ENCODE peak calls at places on chromosomes 2 and 18, in six cellular contexts. W is hypothalamus; O is CD8-positive, alpha-beta memory T cell; A is GDM1; Z is aorta; E is foreskin keratinocyte. V is an unnamed sample.

GRCh38 chr18:79507076-79507545 is 111.4 kb downstream of the NFATC1 start:
- DNase-seq in W (peak), O (no peak), A (peak), Z (peak), E (no peak), V (no peak)

GRCh38 chr2:113219889-113220641 is 46.3 kb downstream of the PSD4 start:
- DNase-seq in W (no peak), O (no peak), A (peak), Z (peak), E (no peak), V (no peak)

GRCh38 chr2:53131416-53131815 is 636.2 kb upstream of the CHAC2 start:
- DNase-seq in W (no peak), O (no peak), A (no peak), Z (no peak), E (peak), V (peak)

GRCh38 chr18:48354746-48355260 is 54.4 kb downstream of the ZBTB7C start:
- DNase-seq in W (no peak), O (no peak), A (no peak), Z (no peak), E (no peak), V (no peak)

GRCh38 chr2:68970566-68970965 is 3.9 kb upstream of the GKN1 start:
- DNase-seq in W (no peak), O (no peak), A (no peak), Z (no peak), E (no peak), V (no peak)

GRCh38 chr2:232988444-232988843 is 24.6 kb downstream of the NGEF start:
- DNase-seq in W (no peak), O (no peak), A (no peak), Z (peak), E (peak), V (peak)

GRCh38 chr2:150880986-150881385 is 380.7 kb downstream of the RBM43 start:
- DNase-seq in W (no peak), O (no peak), A (no peak), Z (no peak), E (no peak), V (no peak)

GRCh38 chr2:191265311-191266170 is 20.3 kb downstream of the MYO1B start:
- DNase-seq in W (no peak), O (no peak), A (no peak), Z (peak), E (no peak), V (no peak)

GRCh38 chr18:72542993-72543361 is 1.2 kb downstream of the CBLN2 start:
- DNase-seq in W (no peak), O (no peak), A (no peak), Z (no peak), E (no peak), V (no peak)

GRCh38 chr2:163859951-163860350 is 124.1 kb upstream of the FIGN start:
- DNase-seq in W (no peak), O (no peak), A (no peak), Z (no peak), E (no peak), V (no peak)

V was measured in epithelial cell of prostate.